ENCODE peak calls at places on chromosomes 12 and 14, in ten cellular contexts. I is H1, V is right atrium auricular region, J is mesenchymal stem cell, Q is heart right ventricle, W is fibroblast of lung, C is colonic mucosa, U is esophagus muscularis mucosa, E is thoracic aorta, H is WERI-Rb-1. N is an unnamed sample.

GRCh38 chr14:101248840-101249675 is 312.2 kb upstream of the DIO3 start:
- DNase-seq in Q (no peak), U (peak; percentile 87), W (no peak), J (no peak), H (no peak), C (peak; percentile 11), I (no peak), V (peak; percentile 30), E (no peak), N (no peak)

GRCh38 chr12:109934026-109934425 is 34.0 kb downstream of the TCHP start:
- DNase-seq in E (no peak), W (peak; percentile 43), I (no peak), C (no peak), V (no peak), J (no peak), Q (no peak), H (peak; percentile 38), U (no peak), N (no peak)

GRCh38 chr12:107845226-107845979 is 70.9 kb downstream of the ASCL4 start:
- DNase-seq in W (no peak), V (no peak), U (no peak), C (no peak), Q (no peak), H (no peak), J (no peak), E (no peak), I (peak; percentile 60), N (no peak)

GRCh38 chr12:126156806-126157574 is 1091.8 kb downstream of the AACS start:
- DNase-seq in J (no peak), H (no peak), V (no peak), W (no peak), Q (no peak), E (no peak), I (peak; percentile 47), C (no peak), U (no peak), N (no peak)

GRCh38 chr12:32148372-32148771 is 41.7 kb downstream of the BICD1 start:
- DNase-seq in H (no peak), I (no peak), Q (no peak), C (no peak), V (no peak), E (no peak), W (no peak), J (no peak), U (no peak), N (no peak)

GRCh38 chr12:12608557-12608957 is 3.1 kb upstream of the CREBL2 start:
- DNase-seq in I (no peak), U (no peak), J (no peak), E (no peak), C (no peak), H (no peak), W (peak; percentile 7), V (no peak), Q (no peak), N (no peak)

GRCh38 chr12:126784328-126784921 is 1482.5 kb upstream of the TMEM132C start:
- DNase-seq in Q (peak; percentile 13), J (no peak), H (peak; percentile 85), W (no peak), E (no peak), U (peak; percentile 92), I (peak; percentile 83), C (peak; percentile 39), V (no peak), N (peak; percentile 25)

GRCh38 chr12:55019784-55020183 is at the start of gene NEUROD4:
- DNase-seq in E (no peak), W (peak; percentile 53), Q (peak; percentile 27), V (no peak), J (peak; percentile 60), I (peak; percentile 80), C (peak; percentile 20), U (no peak), H (peak; percentile 95), N (peak; percentile 30)

GRCh38 chr12:84974177-84974815 is 61.7 kb upstream of the SLC6A15 start:
- DNase-seq in U (no peak), I (no peak), E (no peak), C (no peak), Q (no peak), V (no peak), J (peak; percentile 3), W (no peak), H (no peak), N (no peak)

GRCh38 chr14:22540811-22541360 is 48.1 kb downstream of the DAD1 start:
- DNase-seq in U (no peak), C (no peak), E (no peak), H (no peak), I (no peak), Q (no peak), W (no peak), J (no peak), V (no peak), N (no peak)

GRCh38 chr14:70981005-70981952 is 74.0 kb downstream of the PCNX1 start:
- DNase-seq in Q (no peak), J (no peak), E (no peak), U (no peak), V (no peak), C (no peak), I (no peak), W (peak; percentile 11), H (no peak), N (no peak)

GRCh38 chr14:67883717-67884116 is 64.1 kb downstream of the RAD51B start:
- DNase-seq in V (no peak), Q (no peak), W (peak; percentile 44), H (no peak), C (no peak), J (peak; percentile 34), U (no peak), I (no peak), E (no peak), N (no peak)

GRCh38 chr14:20772650-20773049 is 4.4 kb downstream of the EDDM3B start:
- DNase-seq in H (no peak), Q (no peak), U (no peak), J (no peak), E (no peak), C (no peak), V (no peak), I (no peak), W (no peak), N (no peak)

GRCh38 chr14:103206023-103206481 is 82.8 kb downstream of the TNFAIP2 start:
- DNase-seq in C (no peak), Q (no peak), I (no peak), W (no peak), V (no peak), H (no peak), U (no peak), J (no peak), E (no peak), N (no peak)

GRCh38 chr12:129606239-129606638 is 297.6 kb downstream of the TMEM132D start:
- DNase-seq in Q (no peak), J (no peak), W (no peak), V (no peak), C (no peak), I (no peak), U (no peak), H (no peak), E (no peak), N (no peak)

GRCh38 chr14:68235011-68235410 is 415.4 kb downstream of the RAD51B start:
- DNase-seq in C (no peak), W (peak; percentile 38), H (no peak), E (no peak), U (no peak), Q (no peak), I (no peak), V (no peak), J (peak; percentile 65), N (no peak)

GRCh38 chr14:37143500-37143874 is 28.9 kb downstream of the SLC25A21 start:
- DNase-seq in C (no peak), I (no peak), E (no peak), W (no peak), J (no peak), V (no peak), H (no peak), U (no peak), Q (no peak), N (no peak)

GRCh38 chr14:93017341-93017797 is 94.4 kb downstream of the CHGA start:
- DNase-seq in C (no peak), V (no peak), Q (peak; percentile 55), H (no peak), I (no peak), J (no peak), U (no peak), E (no peak), W (no peak), N (peak; percentile 77)
- H3K27ac ChIP-seq in C (no peak overlapping the region), V (peak overlapping the region; percentile 63), Q (peak overlapping the region; percentile 58), H (no peak overlapping the region), I (no peak overlapping the region), J (no peak overlapping the region), U (peak overlapping the region; percentile 87), E (no peak overlapping the region), W (no peak overlapping the region), N (peak overlapping the region; percentile 4)

DNA sequence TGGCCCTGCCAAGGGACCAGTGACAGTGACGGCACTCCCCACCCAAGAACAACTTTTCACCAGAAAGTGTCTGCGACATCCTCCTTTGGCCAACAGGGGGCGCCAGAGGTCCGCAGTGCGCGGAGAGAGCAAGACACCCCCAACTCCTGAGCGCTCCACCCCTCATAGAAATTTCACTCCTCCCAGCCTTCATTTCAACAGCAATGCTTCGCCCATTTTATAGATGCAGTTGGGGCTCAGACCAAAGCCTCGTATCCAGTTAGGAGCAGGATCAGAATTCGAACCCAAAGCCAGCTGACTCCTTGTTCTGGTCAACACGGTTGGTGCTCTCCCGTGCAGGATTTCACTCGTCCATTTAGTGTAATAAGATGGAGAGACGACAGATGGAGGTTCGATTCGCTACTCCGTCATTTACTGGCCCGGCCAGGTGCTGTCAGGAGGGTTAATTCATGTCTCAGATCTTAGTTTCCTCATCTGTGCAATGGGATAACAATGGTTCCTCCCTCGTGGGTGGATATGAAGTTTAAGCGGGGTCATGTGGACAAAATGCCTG is 2.4 kb upstream of the POP5 start:
- DNase-seq in J (peak; percentile 68), U (peak; percentile 95), I (peak; percentile 93), Q (peak; percentile 64), E (no peak), C (peak; percentile 88), H (peak; percentile 75), V (peak; percentile 77), W (peak; percentile 67), N (peak; percentile 90)
- H3K4me3 ChIP-seq in J (peak overlapping the region; percentile 35), U (no peak overlapping the region), I (no peak overlapping the region), Q (no peak overlapping the region), E (peak overlapping the region; percentile 74), C (no peak overlapping the region), H (peak overlapping the region; percentile 3), V (no peak overlapping the region), W (peak overlapping the region; percentile 5), N (no peak overlapping the region)

DNA sequence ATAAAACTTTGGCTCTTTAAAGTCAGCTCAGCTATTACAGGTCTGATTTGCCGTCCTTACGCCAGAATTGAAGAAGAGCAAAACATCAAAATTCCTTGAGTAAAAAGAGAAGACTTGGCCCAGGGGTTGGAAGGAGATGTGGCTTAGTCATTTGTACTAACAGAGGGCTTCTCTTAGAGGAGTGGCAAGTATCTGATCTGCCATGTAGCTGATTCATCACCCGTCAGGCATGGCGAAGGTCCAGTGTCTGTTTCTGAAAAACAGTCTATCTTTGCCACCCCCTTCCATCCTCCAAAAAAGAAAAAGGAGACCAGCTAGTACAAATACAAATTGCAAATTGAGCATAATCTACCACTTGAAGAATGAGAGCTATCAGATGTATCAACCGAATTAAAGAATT is 91.9 kb downstream of the RAD52 start:
- DNase-seq in J (peak; percentile 66), E (no peak), C (no peak), W (peak; percentile 65), Q (no peak), U (no peak), H (no peak), V (peak; percentile 65), I (no peak), N (no peak)
- H3K27ac ChIP-seq in J (peak overlapping the region; percentile 15), E (no peak overlapping the region), C (no peak overlapping the region), W (no peak overlapping the region), Q (no peak overlapping the region), U (peak overlapping the region; percentile 61), H (no peak overlapping the region), V (peak overlapping the region; percentile 21), I (no peak overlapping the region), N (peak overlapping the region; percentile 37)

GRCh38 chr14:64542839-64543207 is 2.3 kb downstream of the HSPA2 start:
- DNase-seq in W (no peak), U (no peak), J (no peak), Q (no peak), E (no peak), I (no peak), C (no peak), H (no peak), V (no peak), N (no peak)
- H3K4me3 ChIP-seq in W (peak overlapping the region; percentile 53), U (peak overlapping the region; percentile 68), J (peak overlapping the region; percentile 78), Q (no peak overlapping the region), E (peak overlapping the region; percentile 70), I (peak overlapping the region; percentile 40), C (peak overlapping the region; percentile 65), H (no peak overlapping the region), V (peak overlapping the region; percentile 72), N (peak overlapping the region; percentile 41)

N was measured in right cardiac atrium.